ENCODE peak calls at places on chromosomes 1 and 21, in eight cellular contexts. V, H, K, B, M, C, F and Z are unnamed samples.

GRCh38 chr1:158104891-158105290 is 75.8 kb upstream of the CD1D start:
- DNase-seq in V (no peak), H (no peak), K (no peak), B (no peak), M (no peak), C (no peak), F (no peak), Z (no peak)

GRCh38 chr1:162670928-162671663 is 38.8 kb downstream of the DDR2 start:
- DNase-seq in V (no peak), H (no peak), K (no peak), B (no peak), M (no peak), C (no peak), F (no peak), Z (no peak)

GRCh38 chr1:43531906-43532584 is 1.4 kb downstream of the PTPRF start:
- DNase-seq in V (no peak), H (peak; percentile 82), K (no peak), B (no peak), M (no peak), C (peak; percentile 66), F (no peak), Z (peak; percentile 27)

GRCh38 chr21:36065497-36066036 is 4.3 kb upstream of the CBR1 start:
- DNase-seq in V (no peak), H (no peak), K (no peak), B (no peak), M (no peak), C (no peak), F (no peak), Z (no peak)

GRCh38 chr1:105894006-105894405 is 1162.5 kb upstream of the PRMT6 start:
- DNase-seq in V (no peak), H (no peak), K (no peak), B (no peak), M (no peak), C (no peak), F (no peak), Z (no peak)

GRCh38 chr21:43740497-43741156 is 21.7 kb downstream of the PDXK start:
- DNase-seq in V (no peak), H (peak; percentile 81), K (peak; percentile 43), B (no peak), M (peak; percentile 68), C (peak; percentile 63), F (no peak), Z (no peak)

GRCh38 chr1:178690496-178690895 is 34.5 kb upstream of the RALGPS2 start:
- DNase-seq in V (peak; percentile 9), H (no peak), K (no peak), B (no peak), M (no peak), C (peak; percentile 98), F (no peak), Z (no peak)

GRCh38 chr1:168180148-168180524 is 1.4 kb downstream of the TIPRL start:
- DNase-seq in V (no peak), H (no peak), K (no peak), B (no peak), M (no peak), C (peak; percentile 56), F (no peak), Z (no peak)

GRCh38 chr1:69485616-69486015 is 82.1 kb upstream of the LRRC7 start:
- DNase-seq in V (no peak), H (no peak), K (no peak), B (no peak), M (no peak), C (no peak), F (no peak), Z (no peak)